ENCODE peak calls at places on chromosomes 11 and 22, in ten cellular contexts. K is suprapubic skin; W is GM12865; V is uterus; J is AG09309; Z is cardiac muscle cell; N is effector memory CD4-positive, alpha-beta T cell; E is thoracic aorta; U is dorsolateral prefrontal cortex; C is colonic mucosa. I is an unnamed sample.

GRCh38 chr11:3177931-3178330 is 12.8 kb upstream of the OSBPL5 start:
- DNase-seq in J (no peak), K (no peak), N (no peak), C (no peak), V (no peak), W (no peak), E (no peak), Z (no peak), U (no peak), I (no peak)

GRCh38 chr11:14444441-14445189 is 55.0 kb downstream of the COPB1 start:
- DNase-seq in K (no peak), E (no peak), U (no peak), W (no peak), J (no peak), C (no peak), N (no peak), V (no peak), Z (no peak), I (no peak)

GRCh38 chr11:69479591-69480271 is 1.7 kb upstream of the LINC01488 start:
- DNase-seq in E (no peak), W (no peak), C (peak; percentile 95), Z (no peak), V (no peak), J (no peak), K (no peak), N (no peak), U (no peak), I (no peak)

GRCh38 chr22:44583076-44583760 is 85.2 kb upstream of the RTL6 start:
- DNase-seq in Z (peak; percentile 46), N (no peak), K (peak; percentile 59), V (peak; percentile 7), E (no peak), J (no peak), C (no peak), W (no peak), U (peak; percentile 24), I (no peak)

GRCh38 chr22:39030705-39031104 is 9.8 kb downstream of the APOBEC3D start:
- DNase-seq in U (no peak), Z (no peak), J (no peak), N (no peak), E (no peak), V (no peak), K (no peak), C (no peak), W (no peak), I (no peak)

GRCh38 chr11:33699515-33700424 is 856 bp downstream of the C11orf91 start:
- DNase-seq in C (peak; percentile 82), Z (no peak), U (no peak), J (no peak), N (no peak), V (no peak), W (no peak), K (no peak), E (no peak), I (no peak)

GRCh38 chr22:17272511-17272991 is 53.3 kb upstream of the ADA2 start:
- DNase-seq in J (no peak), W (no peak), E (no peak), U (no peak), N (no peak), K (no peak), V (no peak), C (no peak), Z (no peak), I (no peak)

GRCh38 chr11:19988598-19988997 is 171.7 kb downstream of the DBX1 start:
- DNase-seq in J (peak; percentile 89), W (no peak), N (no peak), E (peak; percentile 31), U (peak; percentile 56), K (no peak), C (no peak), V (peak; percentile 65), Z (peak; percentile 78), I (no peak)

GRCh38 chr22:49296561-49296960 is 531.1 kb downstream of the BRD1 start:
- DNase-seq in E (no peak), W (no peak), Z (no peak), K (peak; percentile 70), N (no peak), U (peak; percentile 26), V (no peak), J (no peak), C (no peak), I (no peak)

GRCh38 chr11:17686185-17686980 is 33.0 kb upstream of the MYOD1 start:
- DNase-seq in V (no peak), N (no peak), E (no peak), J (no peak), Z (no peak), K (no peak), C (no peak), W (no peak), U (no peak), I (no peak)

GRCh38 chr11:29773656-29774264 is 243.1 kb downstream of the KCNA4 start:
- DNase-seq in W (no peak), U (peak; percentile 67), J (no peak), V (no peak), K (no peak), C (no peak), N (no peak), Z (peak; percentile 93), E (no peak), I (no peak)

DNA sequence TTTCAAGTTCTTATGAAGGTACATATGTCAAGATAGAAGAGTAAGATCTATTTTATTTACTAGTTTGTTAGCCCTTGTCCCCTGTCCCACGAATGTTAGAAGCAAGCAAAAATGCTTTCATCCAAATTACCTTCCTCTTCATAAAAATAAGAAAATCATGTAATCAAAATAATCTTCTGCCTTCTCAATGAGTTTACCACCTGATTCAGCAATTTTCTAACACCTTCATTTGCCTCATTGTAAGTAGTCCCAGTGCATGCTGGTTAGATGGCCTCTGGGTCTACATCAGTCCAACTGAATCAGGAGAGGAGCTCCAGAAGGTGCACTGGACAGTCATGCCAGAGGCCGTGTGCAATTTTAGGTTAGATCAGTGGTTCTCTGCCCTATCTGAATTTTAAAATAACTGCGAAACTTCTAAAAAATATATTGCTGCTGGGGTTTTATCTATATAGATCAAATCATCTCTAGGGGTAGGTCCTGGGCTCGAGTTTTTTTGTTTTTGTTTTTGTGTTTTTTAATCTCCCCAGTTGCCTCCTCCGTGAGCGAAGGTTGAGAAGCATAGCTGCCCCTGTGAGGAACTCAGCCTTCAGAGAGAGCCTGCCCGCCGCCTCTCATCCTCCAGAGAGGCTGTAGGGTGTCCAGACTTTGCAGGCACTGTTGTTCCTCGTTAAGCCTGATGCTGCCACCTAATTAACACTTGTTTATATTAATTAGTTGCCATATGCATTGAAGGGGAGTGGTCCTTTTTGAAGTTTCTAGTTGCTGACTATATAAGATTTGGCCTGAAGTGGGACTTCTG is 32.2 kb downstream of the C22orf31 start:
- DNase-seq in N (no peak), U (no peak), V (no peak), E (no peak), Z (no peak), C (no peak), J (no peak), K (no peak), W (no peak), I (no peak)
- H3K4me3 ChIP-seq in N (no peak overlapping the region), U (no peak overlapping the region), V (no peak overlapping the region), E (no peak overlapping the region), Z (no peak overlapping the region), C (no peak overlapping the region), J (no peak overlapping the region), K (no peak overlapping the region), W (no peak overlapping the region), I (no peak overlapping the region)

GRCh38 chr11:830295-831131 is 2.2 kb upstream of the CD151 start:
- DNase-seq in Z (peak; percentile 67), V (peak; percentile 80), W (peak; percentile 66), N (peak; percentile 28), E (no peak), J (no peak), U (no peak), K (no peak), C (peak; percentile 90), I (peak; percentile 80)

GRCh38 chr11:828501-829115 is 889 bp downstream of the CRACR2B start:
- DNase-seq in N (no peak), J (no peak), E (no peak), W (no peak), C (no peak), Z (no peak), U (no peak), K (no peak), V (no peak), I (no peak)

GRCh38 chr11:829116-829945 is 1.6 kb downstream of the CRACR2B start:
- DNase-seq in W (no peak), N (no peak), C (peak; percentile 58), J (no peak), Z (peak; percentile 47), V (no peak), K (no peak), U (no peak), E (no peak), I (no peak)

GRCh38 chr11:831132-831864 is 1.5 kb upstream of the CD151 start:
- DNase-seq in E (no peak), Z (no peak), U (no peak), K (no peak), C (no peak), J (no peak), N (no peak), W (no peak), V (no peak), I (no peak)

GRCh38 chr11:829946-830294 is 2.2 kb downstream of the CRACR2B start:
- DNase-seq in N (no peak), C (no peak), Z (no peak), V (no peak), W (no peak), E (no peak), K (no peak), J (no peak), U (no peak), I (no peak)
- H3K4me3 ChIP-seq in N (peak overlapping the region; percentile 53), C (peak overlapping the region; percentile 8), Z (peak overlapping the region; percentile 31), V (peak overlapping the region; percentile 23), W (peak overlapping the region; percentile 16), E (peak overlapping the region; percentile 75), K (peak overlapping the region; percentile 45), J (no peak overlapping the region), U (peak overlapping the region; percentile 39), I (peak overlapping the region; percentile 14)

DNA sequence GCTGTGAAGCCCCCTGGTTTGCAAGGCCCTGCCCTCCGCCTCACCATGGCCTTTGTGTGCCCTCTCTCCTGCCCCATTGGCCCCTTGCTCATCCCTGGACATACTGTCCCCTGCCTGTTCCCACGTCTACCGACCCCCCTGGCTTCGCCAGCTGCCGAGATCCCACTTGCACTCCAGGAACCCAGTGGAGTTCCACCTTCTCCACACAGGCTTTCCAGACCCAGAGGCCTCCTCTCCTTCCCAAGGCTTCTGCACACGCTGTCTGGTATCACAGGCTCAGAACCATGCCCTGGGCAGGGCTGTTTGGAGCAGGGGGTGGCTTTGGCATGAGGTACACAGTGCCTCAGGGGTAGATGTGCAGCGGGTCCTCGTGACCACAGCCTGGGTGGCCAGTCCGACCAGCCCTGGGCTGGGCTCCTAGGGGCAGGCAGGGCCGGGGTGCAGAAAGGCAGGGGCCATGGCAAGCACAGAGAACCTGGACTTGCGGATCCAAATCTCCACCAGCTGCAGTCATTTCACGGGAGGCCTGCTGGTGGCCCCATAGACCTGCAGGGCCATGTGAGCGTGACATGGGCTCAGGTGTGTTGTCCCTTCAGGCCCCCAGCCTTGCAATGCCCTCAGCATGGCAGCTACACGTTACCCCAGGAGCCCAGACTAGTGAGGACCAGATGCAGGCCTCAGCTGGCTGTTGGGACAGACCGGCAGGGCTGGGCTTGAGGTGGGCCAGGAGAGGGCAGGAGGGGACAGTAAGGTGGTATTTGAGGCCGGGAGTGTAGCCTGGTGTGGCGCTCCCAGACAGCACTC is 9.5 kb downstream of the GRK2 start:
- DNase-seq in U (peak; percentile 13), J (no peak), N (no peak), W (no peak), Z (no peak), V (no peak), E (no peak), K (no peak), C (no peak), I (no peak)
- H3K4me3 ChIP-seq in U (no peak overlapping the region), J (no peak overlapping the region), N (peak overlapping the region; percentile 14), W (peak overlapping the region; percentile 65), Z (no peak overlapping the region), V (no peak overlapping the region), E (no peak overlapping the region), K (no peak overlapping the region), C (no peak overlapping the region), I (no peak overlapping the region)

GRCh38 chr11:45663486-45664375 is 1.7 kb downstream of the CHST1 start:
- DNase-seq in K (no peak), J (no peak), C (no peak), Z (no peak), W (no peak), U (no peak), V (no peak), E (no peak), N (no peak), I (no peak)
- H3K4me3 ChIP-seq in K (peak overlapping the region; percentile 73), J (peak overlapping the region; percentile 40), C (no peak overlapping the region), Z (peak overlapping the region; percentile 78), W (no peak overlapping the region), U (peak overlapping the region; percentile 78), V (peak overlapping the region; percentile 29), E (peak overlapping the region; percentile 93), N (no peak overlapping the region), I (no peak overlapping the region)